ENCODE peak calls at places on chromosomes 2 and 18, in five cellular contexts. S is GM12865, O is lower lobe of right lung, B is coronary artery, E is IMR-90. X is an unnamed sample.

GRCh38 chr2:162282765-162283425 is 35.6 kb downstream of the IFIH1 start:
- DNase-seq in O (no peak), S (no peak), E (peak), B (no peak), X (no peak)

GRCh38 chr2:182132605-182133004 is 147.0 kb downstream of the PPP1R1C start:
- DNase-seq in E (peak), S (no peak), O (no peak), B (no peak), X (no peak)

GRCh38 chr2:212392048-212392447 is 146.6 kb downstream of the ERBB4 start:
- DNase-seq in B (no peak), E (peak), O (no peak), S (no peak), X (peak)

GRCh38 chr2:128513416-128514283 is 195.0 kb upstream of the HS6ST1 start:
- DNase-seq in O (peak), B (no peak), E (no peak), S (peak), X (no peak)

GRCh38 chr2:96107883-96108551 is 8.4 kb downstream of the ADRA2B start:
- DNase-seq in S (no peak), E (no peak), O (peak), B (no peak), X (no peak)

GRCh38 chr18:9135912-9136314 is 668 bp upstream of the ANKRD12 start:
- DNase-seq in B (no peak), S (peak), E (peak), O (no peak), X (no peak)

GRCh38 chr2:147665035-147665434 is 179.8 kb upstream of the ACVR2A start:
- DNase-seq in B (no peak), E (no peak), S (peak), O (no peak), X (no peak)

GRCh38 chr2:38174646-38175096 is 98.7 kb upstream of the CYP1B1 start:
- DNase-seq in O (no peak), S (no peak), E (peak), B (no peak), X (peak)

GRCh38 chr2:170566138-170566537 is 149.0 kb upstream of the SP5 start:
- DNase-seq in S (no peak), E (no peak), O (no peak), B (no peak), X (no peak)

GRCh38 chr18:23131693-23132319 is 3.5 kb upstream of the CABLES1 start:
- DNase-seq in E (peak), O (no peak), B (no peak), S (peak), X (peak)

GRCh38 chr18:1392865-1393734 is 488.4 kb downstream of the ADCYAP1 start:
- DNase-seq in O (no peak), B (no peak), S (no peak), E (no peak), X (no peak)

GRCh38 chr18:22172594-22173049 is 3.2 kb downstream of the GATA6 start:
- DNase-seq in S (no peak), E (no peak), O (peak), B (no peak), X (no peak)

GRCh38 chr2:38045811-38046210 is 30.1 kb downstream of the CYP1B1 start:
- DNase-seq in B (no peak), O (no peak), E (peak), S (no peak), X (no peak)

GRCh38 chr18:74778191-74778847 is 180.6 kb downstream of the ZNF407 start:
- DNase-seq in O (no peak), B (no peak), S (no peak), E (peak), X (no peak)

GRCh38 chr2:7930800-7931635 is 750.8 kb upstream of the ID2 start:
- DNase-seq in O (no peak), B (no peak), S (peak), E (peak), X (no peak)

GRCh38 chr2:227818569-227819397 is 5.1 kb downstream of the CCL20 start:
- DNase-seq in E (no peak), B (peak), S (no peak), O (peak), X (no peak)

GRCh38 chr2:239143858-239144712 is 256.7 kb downstream of the HDAC4 start:
- DNase-seq in B (no peak), E (peak), O (peak), S (peak), X (no peak)

GRCh38 chr2:41736105-41736567 is 311.7 kb upstream of the PKDCC start:
- DNase-seq in S (peak), E (no peak), O (no peak), B (no peak), X (no peak)

GRCh38 chr18:13320891-13321425 is 102.4 kb downstream of the LDLRAD4 start:
- DNase-seq in S (no peak), B (no peak), O (no peak), E (no peak), X (no peak)

GRCh38 chr2:191247381-191248057 is 2.3 kb downstream of the MYO1B start:
- DNase-seq in O (no peak), E (peak), S (no peak), B (no peak), X (peak)

GRCh38 chr18:63311481-63312409 is 7.8 kb downstream of the BCL2 start:
- DNase-seq in E (no peak), S (peak), O (no peak), B (no peak), X (no peak)

GRCh38 chr2:225122582-225123486 is 80.6 kb upstream of the DOCK10 start:
- DNase-seq in B (no peak), S (peak), O (no peak), E (peak), X (no peak)

GRCh38 chr2:188146888-188147287 is 144.8 kb upstream of the GULP1 start:
- DNase-seq in E (peak), O (no peak), S (no peak), B (no peak), X (no peak)

GRCh38 chr2:101516833-101517690 is 42.1 kb upstream of the RFX8 start:
- DNase-seq in O (no peak), E (peak), S (no peak), B (no peak), X (peak)

GRCh38 chr2:109439315-109439714 is 174.5 kb downstream of the SEPTIN10 start:
- DNase-seq in E (no peak), B (peak), S (no peak), O (no peak), X (no peak)

GRCh38 chr18:6920099-6920955 is 190.8 kb downstream of the ARHGAP28 start:
- DNase-seq in E (peak), O (no peak), S (peak), B (no peak), X (peak)

GRCh38 chr18:59787998-59788875 is 91.0 kb upstream of the CCBE1 start:
- DNase-seq in E (peak), S (no peak), B (no peak), O (no peak), X (no peak)

GRCh38 chr2:104574367-104574766 is 279.5 kb upstream of the POU3F3 start:
- DNase-seq in S (no peak), B (no peak), E (no peak), O (no peak), X (no peak)

GRCh38 chr2:132038179-132038882 is 123.4 kb downstream of the ANKRD30BL start:
- DNase-seq in S (no peak), B (no peak), O (peak), E (no peak), X (no peak)

GRCh38 chr2:207121784-207122183 is 44.0 kb downstream of the KLF7 start:
- DNase-seq in E (peak), O (no peak), S (no peak), B (no peak), X (no peak)

GRCh38 chr2:67726416-67726815 is 329.3 kb downstream of the ETAA1 start:
- DNase-seq in O (no peak), S (no peak), B (no peak), E (no peak), X (no peak)

GRCh38 chr2:98560256-98560771 is 48.0 kb downstream of the COA5 start:
- DNase-seq in O (no peak), S (peak), E (peak), B (no peak), X (peak)

GRCh38 chr18:13604751-13605150 is 121.6 kb downstream of the FAM210A start:
- DNase-seq in O (no peak), E (no peak), S (no peak), B (no peak), X (no peak)

GRCh38 chr2:177281400-177282021 is 17.0 kb upstream of the NFE2L2 start:
- DNase-seq in B (no peak), E (no peak), O (peak), S (peak), X (no peak)

GRCh38 chr18:12880532-12880892 is 3.5 kb downstream of the PTPN2 start:
- DNase-seq in O (no peak), B (no peak), S (peak), E (no peak), X (no peak)

GRCh38 chr18:34707670-34708069 is 2.4 kb upstream of the DTNA start:
- DNase-seq in O (no peak), S (no peak), B (no peak), E (peak), X (peak)

GRCh38 chr2:2547451-2547850 is 216.4 kb upstream of the MYT1L start:
- DNase-seq in O (no peak), E (no peak), S (no peak), B (no peak), X (no peak)

GRCh38 chr2:221410487-221410886 is 161.6 kb downstream of the EPHA4 start:
- DNase-seq in E (no peak), O (no peak), S (no peak), B (no peak), X (no peak)

GRCh38 chr2:236449167-236449586 is 120.4 kb upstream of the ACKR3 start:
- DNase-seq in B (no peak), O (no peak), E (no peak), S (no peak), X (no peak)

GRCh38 chr2:233012301-233012971 is 620 bp downstream of the NGEF start:
- DNase-seq in B (peak), E (no peak), O (no peak), S (no peak), X (no peak)
- H3K4me3 ChIP-seq in B (no peak), E (no peak), O (no peak), S (no peak), X (no peak)

GRCh38 chr2:63902149-63902548 is 60.5 kb downstream of the UGP2 start:
- DNase-seq in B (no peak), S (no peak), O (no peak), E (no peak), X (no peak)
- TF ChIP-seq CTCF in B (no peak), S (no peak), O (no peak), E (no peak), X (no peak)

GRCh38 chr2:190060019-190060418 is 2.5 kb downstream of the MSTN start:
- DNase-seq in O (no peak), B (no peak), S (no peak), E (no peak), X (no peak)

GRCh38 chr2:190063624-190064023 is 1.1 kb upstream of the MSTN start:
- DNase-seq in S (no peak), B (no peak), O (no peak), E (no peak), X (no peak)

GRCh38 chr2:190062617-190063016 is at the start of gene MSTN:
- DNase-seq in O (no peak), S (no peak), E (no peak), B (no peak), X (no peak)

GRCh38 chr2:190060626-190061025 is 1.9 kb downstream of the MSTN start:
- DNase-seq in E (no peak), O (no peak), S (no peak), B (no peak), X (no peak)

GRCh38 chr2:190062053-190062452 is 476 bp downstream of the MSTN start:
- DNase-seq in E (no peak), B (no peak), O (no peak), S (no peak), X (no peak)
- H3K4me3 ChIP-seq in E (no peak), B (no peak), O (no peak), S (no peak), X (no peak)

GRCh38 chr2:197891897-197892442 is 87.6 kb downstream of the PLCL1 start:
- DNase-seq in O (no peak), S (no peak), B (no peak), E (no peak), X (no peak)
- TF ChIP-seq CTCF in O (no peak), S (no peak), B (no peak), E (no peak), X (no peak)

GRCh38 chr2:91839904-91840868 is 3031.0 kb upstream of the TEKT4 start:
- DNase-seq in E (no peak), O (no peak), B (no peak), S (no peak), X (no peak)
- H3K4me3 ChIP-seq in E (no peak), O (no peak), B (no peak), S (no peak), X (no peak)

GRCh38 chr18:33440011-33440383 is 524 bp downstream of the CCDC178 start:
- DNase-seq in O (no peak), E (peak), B (peak), S (peak), X (no peak)
- TF ChIP-seq CTCF in O (peak), E (peak), B (peak), S (peak), X (peak)

GRCh38 chr2:159960413-159960812 is 102.0 kb downstream of the PLA2R1 start:
- DNase-seq in E (peak), B (no peak), O (no peak), S (peak), X (peak)
- H3K4me3 ChIP-seq in E (no peak), B (no peak), O (no peak), S (no peak), X (no peak)

DNA sequence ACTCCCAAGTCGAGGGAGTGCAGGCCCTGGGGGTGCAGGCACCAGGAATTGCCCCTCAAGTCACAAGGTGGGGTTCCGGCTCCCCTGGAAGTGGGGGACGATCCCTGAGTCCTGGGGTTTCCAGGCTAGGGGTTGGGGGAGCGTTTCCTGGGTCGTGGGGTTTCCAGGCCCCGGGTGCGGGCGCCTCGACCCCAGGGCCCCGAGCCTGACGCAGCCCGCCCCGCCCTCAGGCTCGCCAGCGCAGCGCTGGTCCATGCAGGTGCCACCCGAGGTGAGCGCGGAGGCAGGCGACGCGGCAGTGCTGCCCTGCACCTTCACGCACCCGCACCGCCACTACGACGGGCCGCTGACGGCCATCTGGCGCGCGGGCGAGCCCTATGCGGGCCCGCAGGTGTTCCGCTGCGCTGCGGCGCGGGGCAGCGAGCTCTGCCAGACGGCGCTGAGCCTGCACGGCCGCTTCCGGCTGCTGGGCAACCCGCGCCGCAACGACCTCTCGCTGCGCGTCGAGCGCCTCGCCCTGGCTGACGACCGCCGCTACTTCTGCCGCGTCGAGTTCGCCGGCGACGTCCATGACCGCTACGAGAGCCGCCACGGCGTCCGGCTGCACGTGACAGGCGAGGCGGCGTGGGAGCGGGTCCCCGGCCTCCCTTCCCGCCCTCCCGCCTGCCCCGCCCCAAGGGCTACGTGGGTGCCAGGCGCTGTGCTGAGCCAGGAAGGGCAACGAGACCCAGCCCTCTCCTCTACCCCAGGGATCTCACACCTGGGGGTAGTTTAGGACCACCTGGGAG is 12.0 kb downstream of the SIGLEC15 start:
- DNase-seq in B (no peak), S (peak), O (peak), E (no peak), X (no peak)
- TF ChIP-seq CTCF in B (peak), S (no peak), O (peak), E (no peak), X (no peak)

DNA sequence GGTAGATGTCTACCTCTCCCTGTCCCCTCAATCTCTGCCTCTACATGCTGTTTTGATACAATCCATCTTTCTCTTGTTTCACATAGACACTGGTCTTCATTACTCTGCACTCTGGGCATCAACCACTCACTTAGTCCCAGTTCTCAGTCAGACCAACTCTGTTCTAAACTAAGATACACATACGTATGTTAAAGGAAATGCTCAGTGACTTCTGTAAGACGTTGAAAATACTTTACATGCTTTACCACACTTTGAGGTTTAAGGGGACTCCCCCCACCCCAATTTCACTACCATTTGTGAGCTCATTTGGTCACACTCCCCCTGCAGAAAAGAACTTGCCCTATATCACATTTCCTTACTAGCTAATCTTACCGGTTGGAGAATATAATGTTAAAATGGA is 497.4 kb downstream of the TGIF1 start:
- DNase-seq in E (no peak), S (no peak), O (no peak), B (no peak), X (no peak)
- H3K4me3 ChIP-seq in E (no peak), S (no peak), O (no peak), B (no peak), X (no peak)